ENCODE peak calls at places on chromosome 6, in nine cellular contexts. J is adrenal gland, I is sigmoid colon, P is A549, D is esophagus squamous epithelium, N is prostate gland, K is IMR-90, H is body of pancreas, Z is H1. C is an unnamed sample.

GRCh38 chr6:124633655-124634054 is 328.6 kb upstream of the RNF217 start:
- DNase-seq in K (no peak), P (no peak), N (no peak), J (no peak), Z (no peak), D (no peak), I (no peak), H (no peak), C (no peak)

GRCh38 chr6:168368971-168369370 is 49.4 kb upstream of the DACT2 start:
- DNase-seq in D (no peak), N (no peak), J (no peak), I (peak), K (no peak), P (no peak), Z (no peak), H (no peak), C (no peak)

GRCh38 chr6:17004269-17004668 is 97.6 kb upstream of the STMND1 start:
- DNase-seq in J (no peak), K (peak), D (no peak), H (no peak), P (no peak), I (no peak), N (no peak), Z (no peak), C (no peak)

GRCh38 chr6:143823463-143824006 is 19.6 kb upstream of the LTV1 start:
- DNase-seq in D (no peak), I (no peak), K (peak), Z (no peak), N (no peak), P (no peak), H (no peak), J (no peak), C (no peak)

GRCh38 chr6:157219201-157220200 is 103.8 kb downstream of the TMEM242 start:
- DNase-seq in D (no peak), Z (no peak), P (no peak), K (peak), J (no peak), H (no peak), I (no peak), N (no peak), C (no peak)

GRCh38 chr6:18388252-18388651 is 1.1 kb downstream of the RNF144B start:
- DNase-seq in I (no peak), H (no peak), D (no peak), K (no peak), P (no peak), N (no peak), J (no peak), Z (no peak), C (peak)

GRCh38 chr6:36769676-36770499 is 69.4 kb downstream of the CPNE5 start:
- DNase-seq in H (no peak), Z (no peak), I (no peak), N (no peak), K (peak), J (no peak), D (no peak), P (no peak), C (no peak)

GRCh38 chr6:90494067-90494773 is 92.7 kb downstream of the MAP3K7 start:
- DNase-seq in H (no peak), I (no peak), P (no peak), Z (peak), N (no peak), K (no peak), J (no peak), D (no peak), C (no peak)

GRCh38 chr6:154683756-154684523 is 49.3 kb upstream of the SCAF8 start:
- DNase-seq in D (no peak), P (no peak), N (no peak), Z (no peak), K (peak), J (no peak), H (no peak), I (no peak), C (no peak)

GRCh38 chr6:167538746-167539145 is 213.9 kb downstream of the TTLL2 start:
- DNase-seq in N (no peak), K (no peak), P (no peak), Z (no peak), I (no peak), H (no peak), D (no peak), J (no peak), C (no peak)

GRCh38 chr6:44045672-44046015 is 81.6 kb downstream of the MRPL14 start:
- DNase-seq in K (no peak), D (no peak), J (no peak), H (no peak), Z (no peak), I (peak), P (no peak), N (no peak), C (no peak)

GRCh38 chr6:2733324-2733723 is 17.4 kb downstream of the MYLK4 start:
- DNase-seq in D (peak), J (peak), Z (no peak), K (peak), P (no peak), I (peak), H (no peak), N (no peak), C (peak)

GRCh38 chr6:42988486-42989020 is 4.2 kb downstream of the PPP2R5D start:
- DNase-seq in I (no peak), N (no peak), Z (no peak), J (no peak), D (no peak), K (peak), H (no peak), P (no peak), C (no peak)

GRCh38 chr6:114342826-114343781 is at the start of gene HS3ST5:
- DNase-seq in H (peak), I (peak), J (peak), K (peak), N (no peak), D (no peak), Z (peak), P (peak), C (peak)

GRCh38 chr6:121544691-121545090 is 109.2 kb downstream of the GJA1 start:
- DNase-seq in K (no peak), P (no peak), Z (no peak), N (no peak), J (no peak), D (no peak), I (no peak), H (no peak), C (no peak)

GRCh38 chr6:11714116-11714797 is 64.3 kb downstream of the ADTRP start:
- DNase-seq in D (no peak), H (no peak), P (no peak), Z (no peak), I (no peak), N (no peak), K (no peak), J (no peak), C (no peak)

GRCh38 chr6:110622912-110623578 is 146.6 kb upstream of the SLC22A16 start:
- DNase-seq in H (no peak), Z (no peak), I (no peak), D (no peak), N (peak), K (no peak), P (no peak), J (peak), C (no peak)

GRCh38 chr6:56594699-56595098 is 48.0 kb downstream of the DST start:
- DNase-seq in D (no peak), I (no peak), P (no peak), N (no peak), J (no peak), Z (no peak), H (peak), K (no peak), C (no peak)

GRCh38 chr6:137115653-137116052 is 57.8 kb downstream of the IL22RA2 start:
- DNase-seq in P (no peak), N (peak), K (no peak), J (no peak), D (no peak), Z (no peak), H (no peak), I (no peak), C (no peak)

GRCh38 chr6:167758309-167759023 is 68.2 kb upstream of the AFDN start:
- DNase-seq in H (no peak), D (no peak), J (no peak), N (no peak), K (no peak), P (no peak), I (peak), Z (no peak), C (no peak)

GRCh38 chr6:129709451-129709908 is 497 bp downstream of the ARHGAP18 start:
- DNase-seq in I (no peak), N (no peak), H (peak), D (no peak), K (peak), Z (no peak), P (no peak), J (no peak), C (no peak)

GRCh38 chr6:89954721-89955148 is 60.5 kb downstream of the GJA10 start:
- DNase-seq in I (no peak), P (no peak), D (no peak), Z (no peak), H (no peak), J (no peak), K (peak), N (no peak), C (no peak)

GRCh38 chr6:22113046-22113766 is 183.6 kb downstream of the PRL start:
- DNase-seq in Z (no peak), P (peak), I (peak), D (no peak), K (peak), J (peak), N (no peak), H (no peak), C (no peak)

GRCh38 chr6:36323062-36323461 is 13.6 kb downstream of the BNIP5 start:
- DNase-seq in N (no peak), Z (no peak), D (no peak), J (no peak), P (peak), K (no peak), I (no peak), H (no peak), C (no peak)

GRCh38 chr6:139982652-139983051 is 608.2 kb upstream of the CITED2 start:
- DNase-seq in H (no peak), J (no peak), D (no peak), I (no peak), P (no peak), Z (no peak), N (no peak), K (peak), C (no peak)

GRCh38 chr6:113854531-113855499 is 2.3 kb upstream of the MARCKS start:
- DNase-seq in K (peak), I (peak), D (peak), Z (peak), P (peak), H (peak), J (peak), N (peak), C (peak)

GRCh38 chr6:163354779-163355431 is 59.6 kb upstream of the QKI start:
- DNase-seq in P (no peak), Z (no peak), D (no peak), I (no peak), N (no peak), K (peak), H (no peak), J (no peak), C (no peak)

GRCh38 chr6:113442040-113442439 is 415.1 kb upstream of the MARCKS start:
- DNase-seq in N (no peak), I (no peak), H (no peak), J (no peak), Z (no peak), P (no peak), K (no peak), D (no peak), C (no peak)

GRCh38 chr6:161418458-161418945 is 144.6 kb upstream of the AGPAT4 start:
- DNase-seq in I (no peak), D (no peak), J (peak), N (peak), P (peak), K (peak), Z (no peak), H (peak), C (peak)

GRCh38 chr6:57316581-57317059 is 810 bp upstream of the PRIM2 start:
- DNase-seq in D (peak), K (peak), Z (peak), H (peak), N (peak), I (peak), J (peak), P (peak), C (peak)

DNA sequence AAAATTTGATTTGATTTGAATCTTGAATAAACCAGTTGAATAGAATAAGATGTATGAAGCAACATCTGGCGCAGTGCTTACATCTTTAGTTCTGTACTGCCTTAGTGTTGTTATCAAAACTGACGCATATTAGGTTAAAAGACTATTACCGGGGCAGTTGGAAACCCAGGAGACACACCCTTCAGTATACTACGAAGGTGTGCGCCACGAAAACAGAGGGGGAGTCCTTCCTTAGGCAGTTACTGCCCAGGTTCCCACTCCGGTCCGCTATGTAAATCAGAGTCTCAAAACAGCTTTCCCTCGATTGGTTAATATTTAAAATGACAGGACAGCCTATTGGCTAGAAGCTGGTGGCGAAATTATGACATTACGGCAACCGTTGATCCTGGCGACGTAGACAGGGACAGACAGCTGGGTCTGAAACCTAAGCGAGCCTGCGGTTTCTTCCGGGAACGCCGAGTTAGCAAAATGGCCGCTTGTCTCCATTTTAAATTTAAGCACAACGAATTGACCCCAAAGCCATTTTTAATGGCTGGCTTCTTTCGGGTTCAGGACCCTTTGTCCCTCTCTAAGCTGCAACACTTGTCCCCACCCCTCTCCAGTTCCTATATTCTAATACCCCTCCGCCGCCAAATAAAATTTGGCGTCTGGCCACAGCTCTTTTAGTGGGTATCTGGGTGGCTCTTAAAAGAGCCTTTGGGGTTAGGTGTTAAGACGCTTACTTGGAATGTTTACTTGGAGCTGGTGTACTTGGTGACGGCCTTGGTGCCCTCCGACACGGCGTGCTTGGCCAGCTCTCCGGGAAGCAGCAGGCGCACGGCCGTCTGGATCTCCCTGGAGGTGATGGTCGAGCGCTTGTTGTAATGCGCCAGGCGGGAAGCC is 35.8 kb downstream of the HFE start:
- DNase-seq in N (peak), P (peak), K (peak), Z (peak), H (peak), D (peak), J (peak), I (peak), C (peak)
- TF ChIP-seq POLR2A in N (peak), P (peak), K (no peak), Z (peak), H (peak), D (peak), J (peak), I (peak), C (peak)

GRCh38 chr6:31356216-31356945 is 598 bp downstream of the HLA-B start:
- DNase-seq in Z (peak), D (no peak), K (peak), N (no peak), P (no peak), H (peak), I (peak), J (peak), C (peak)

GRCh38 chr6:31356946-31357466 is at the start of gene HLA-B:
- DNase-seq in H (peak), I (peak), P (peak), D (peak), J (peak), N (peak), Z (peak), K (peak), C (peak)

GRCh38 chr6:31354248-31354647 is 2.7 kb downstream of the HLA-B start:
- DNase-seq in D (no peak), J (no peak), N (no peak), I (no peak), Z (no peak), P (no peak), H (no peak), K (no peak), C (no peak)

GRCh38 chr6:31354788-31355539 is 2.0 kb downstream of the HLA-B start:
- DNase-seq in Z (no peak), P (no peak), J (no peak), K (no peak), N (no peak), H (no peak), D (no peak), I (no peak), C (no peak)

DNA sequence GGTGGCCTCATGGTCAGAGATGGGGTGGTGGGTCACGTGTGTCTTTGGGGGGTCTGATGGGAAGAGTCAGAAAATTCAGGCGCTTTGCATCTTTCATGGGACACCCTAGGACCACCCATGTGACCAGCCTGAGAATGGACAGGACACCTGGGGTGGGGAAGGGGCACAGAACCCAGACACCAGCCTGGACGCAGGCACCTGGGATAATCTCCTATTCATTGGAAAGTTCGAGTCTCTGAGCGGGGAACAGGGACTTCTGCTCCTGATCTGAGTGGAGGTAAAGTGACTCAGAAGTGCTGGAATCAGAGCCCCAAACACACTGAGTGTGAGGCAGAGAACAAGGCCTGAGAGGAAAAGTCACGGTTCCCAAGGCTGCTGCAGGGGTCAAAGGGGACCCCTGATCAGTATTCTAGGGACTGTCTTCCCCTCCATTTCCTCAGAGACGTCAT is 1.4 kb downstream of the HLA-B start:
- DNase-seq in P (no peak), Z (no peak), J (no peak), N (no peak), K (no peak), H (no peak), I (no peak), D (no peak), C (no peak)
- TF ChIP-seq POLR2A in P (no peak), Z (no peak), J (no peak), N (no peak), K (no peak), H (no peak), I (no peak), D (no peak), C (no peak)

GRCh38 chr6:104859225-104860146 is at the start of gene HACE1:
- DNase-seq in D (peak), H (peak), I (peak), P (peak), N (peak), K (peak), J (peak), Z (peak), C (peak)
- TF ChIP-seq POLR2A in D (peak), H (peak), I (no peak), P (peak), N (peak), K (peak), J (no peak), Z (no peak), C (peak)

GRCh38 chr6:149065658-149066556 is 251.6 kb upstream of the TAB2 start:
- DNase-seq in Z (no peak), K (no peak), I (no peak), P (no peak), D (no peak), H (no peak), J (no peak), N (no peak), C (no peak)
- TF ChIP-seq POLR2A in Z (no peak), K (no peak), I (no peak), P (no peak), D (no peak), H (no peak), J (no peak), N (no peak), C (no peak)

GRCh38 chr6:135851442-135852271 is at the start of gene PDE7B:
- DNase-seq in N (peak), J (peak), I (peak), P (peak), K (peak), D (peak), Z (peak), H (peak), C (peak)
- TF ChIP-seq POLR2A in N (peak), J (peak), I (peak), P (peak), K (peak), D (peak), Z (no peak), H (peak), C (no peak)